ENCODE peak calls at places on chromosomes 3 and 15, in four cellular contexts. One of them, this sample, is unnamed.

GRCh38 chr3:171458056-171458856 is 1.9 kb downstream of the TNIK start:
- DNase-seq in neuronal stem cell: peak
- DNase-seq in spleen: peak
- DNase-seq in breast epithelium: no peak
- DNase-seq in this sample: no peak

GRCh38 chr3:141109761-141110160 is 58.6 kb downstream of the SPSB4 start:
- DNase-seq in neuronal stem cell: no peak
- DNase-seq in spleen: no peak
- DNase-seq in breast epithelium: no peak
- DNase-seq in this sample: no peak

GRCh38 chr15:81480645-81481053 is 106.6 kb upstream of the TMC3 start:
- DNase-seq in spleen: no peak
- DNase-seq in neuronal stem cell: peak
- DNase-seq in breast epithelium: no peak
- DNase-seq in this sample: no peak

GRCh38 chr3:148089171-148089570 is 608.5 kb upstream of the AGTR1 start:
- DNase-seq in breast epithelium: no peak
- DNase-seq in spleen: no peak
- DNase-seq in neuronal stem cell: no peak
- DNase-seq in this sample: no peak

GRCh38 chr3:110579841-110580550 is 491.6 kb upstream of the NECTIN3 start:
- DNase-seq in spleen: no peak
- DNase-seq in breast epithelium: no peak
- DNase-seq in neuronal stem cell: no peak
- DNase-seq in this sample: no peak

GRCh38 chr3:45092132-45093031 is 53.8 kb downstream of the CDCP1 start:
- DNase-seq in spleen: no peak
- DNase-seq in breast epithelium: no peak
- DNase-seq in neuronal stem cell: no peak
- DNase-seq in this sample: no peak

GRCh38 chr3:16441306-16441898 is 72.1 kb downstream of the RFTN1 start:
- DNase-seq in spleen: no peak
- DNase-seq in breast epithelium: no peak
- DNase-seq in neuronal stem cell: no peak
- DNase-seq in this sample: no peak

GRCh38 chr3:113103588-113103987 is 107.8 kb upstream of the BOC start:
- DNase-seq in neuronal stem cell: no peak
- DNase-seq in breast epithelium: no peak
- DNase-seq in spleen: no peak
- DNase-seq in this sample: no peak

GRCh38 chr3:128709506-128710210 is 16.3 kb upstream of the RAB7A start:
- DNase-seq in breast epithelium: peak
- DNase-seq in spleen: no peak
- DNase-seq in neuronal stem cell: no peak
- DNase-seq in this sample: no peak

GRCh38 chr3:177724020-177724638 is 526.8 kb upstream of the TBL1XR1 start:
- DNase-seq in neuronal stem cell: no peak
- DNase-seq in spleen: no peak
- DNase-seq in breast epithelium: peak
- DNase-seq in this sample: no peak
- H3K27ac ChIP-seq in neuronal stem cell: no peak
- H3K27ac ChIP-seq in spleen: peak
- H3K27ac ChIP-seq in breast epithelium: no peak
- H3K27ac ChIP-seq in this sample: peak

GRCh38 chr15:40097968-40098476 is 10.7 kb downstream of the BMF start:
- DNase-seq in spleen: peak
- DNase-seq in neuronal stem cell: no peak
- DNase-seq in breast epithelium: no peak
- DNase-seq in this sample: no peak

GRCh38 chr15:40095381-40096093 is 13.1 kb downstream of the BMF start:
- DNase-seq in neuronal stem cell: no peak
- DNase-seq in breast epithelium: no peak
- DNase-seq in spleen: peak
- DNase-seq in this sample: no peak

GRCh38 chr15:40098489-40099261 is 10.0 kb downstream of the BMF start:
- DNase-seq in neuronal stem cell: no peak
- DNase-seq in spleen: peak
- DNase-seq in breast epithelium: peak
- DNase-seq in this sample: peak

GRCh38 chr15:40096094-40096876 is 12.4 kb downstream of the BMF start:
- DNase-seq in spleen: peak
- DNase-seq in breast epithelium: no peak
- DNase-seq in neuronal stem cell: no peak
- DNase-seq in this sample: no peak

DNA sequence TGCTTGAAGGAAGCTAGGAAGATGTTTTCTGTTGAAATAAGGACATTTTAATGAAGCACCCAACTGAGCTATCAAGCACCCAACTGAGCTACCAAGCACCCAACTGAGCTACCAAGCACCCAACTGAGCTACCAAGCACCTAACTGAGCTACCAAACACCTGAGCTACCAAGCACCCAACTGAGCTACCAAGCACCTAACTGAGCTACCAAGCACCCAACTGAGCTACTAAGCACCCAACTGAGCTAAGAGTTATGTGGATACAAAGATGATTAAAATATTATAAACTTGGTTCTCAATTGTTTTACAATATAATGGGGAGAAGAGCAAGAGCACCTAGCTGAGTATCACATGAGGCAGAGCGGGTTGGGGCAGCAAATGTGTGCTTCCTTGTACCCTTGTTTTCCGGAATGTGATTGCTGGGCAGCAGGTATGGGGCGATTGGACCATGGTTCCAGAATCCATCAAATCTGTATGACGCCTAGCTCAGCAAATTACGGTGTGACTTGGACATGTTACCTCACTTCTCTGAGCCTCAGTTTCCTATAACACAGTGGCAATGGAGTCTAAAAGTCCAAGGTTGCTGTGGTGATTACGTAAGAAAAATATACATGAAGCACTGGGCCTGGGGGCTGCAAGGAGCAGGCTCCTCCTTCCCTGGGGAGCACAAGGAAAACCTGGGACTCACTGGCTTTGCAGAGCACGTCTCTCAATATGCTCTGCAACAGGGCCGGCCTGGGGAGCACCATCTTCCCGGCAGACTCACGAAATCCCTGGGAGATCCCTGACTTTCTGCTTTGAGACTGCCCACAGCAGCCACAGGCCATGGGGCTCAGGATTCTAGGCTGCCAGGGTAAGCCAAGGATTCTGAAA is 11.3 kb downstream of the BMF start:
- DNase-seq in breast epithelium: no peak
- DNase-seq in neuronal stem cell: no peak
- DNase-seq in spleen: no peak
- DNase-seq in this sample: no peak
- H3K27ac ChIP-seq in breast epithelium: peak
- H3K27ac ChIP-seq in neuronal stem cell: no peak
- H3K27ac ChIP-seq in spleen: peak
- H3K27ac ChIP-seq in this sample: no peak

DNA sequence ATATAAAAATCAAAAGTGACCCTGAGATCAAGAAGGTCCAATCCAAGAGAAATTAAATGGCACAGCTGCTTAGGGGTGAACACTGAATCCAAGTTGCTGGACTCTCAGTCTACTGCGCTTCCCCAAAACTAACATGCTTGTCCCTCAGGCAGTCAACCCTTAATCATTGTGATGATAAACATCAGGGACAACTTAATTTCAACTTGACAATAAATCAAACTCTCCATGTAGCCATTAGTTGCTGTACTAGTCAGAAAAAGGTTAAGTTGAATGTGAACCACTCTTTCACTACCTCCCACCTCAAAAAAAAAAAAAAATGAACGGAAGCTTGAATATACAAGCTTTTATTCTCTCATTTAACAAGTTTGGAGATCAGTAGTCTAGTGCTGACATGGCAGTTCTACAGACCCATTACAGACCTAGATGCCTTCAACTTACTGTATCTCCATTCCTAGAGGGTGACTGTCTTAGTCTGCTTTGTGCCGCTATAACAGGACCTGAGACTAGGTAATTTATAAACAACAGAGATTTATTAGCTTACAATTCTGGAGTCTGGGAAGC is 185.7 kb downstream of the FHIT start:
- DNase-seq in breast epithelium: no peak
- DNase-seq in spleen: no peak
- DNase-seq in neuronal stem cell: no peak
- DNase-seq in this sample: no peak
- H3K27ac ChIP-seq in breast epithelium: no peak
- H3K27ac ChIP-seq in spleen: no peak
- H3K27ac ChIP-seq in neuronal stem cell: no peak
- H3K27ac ChIP-seq in this sample: no peak

GRCh38 chr3:70176224-70176623 is 136.2 kb downstream of the MDFIC2 start:
- DNase-seq in spleen: no peak
- DNase-seq in breast epithelium: no peak
- DNase-seq in neuronal stem cell: no peak
- DNase-seq in this sample: no peak
- H3K27ac ChIP-seq in spleen: no peak
- H3K27ac ChIP-seq in breast epithelium: no peak
- H3K27ac ChIP-seq in neuronal stem cell: no peak
- H3K27ac ChIP-seq in this sample: no peak

GRCh38 chr3:136925425-136926190 is 32.2 kb upstream of the IL20RB start:
- DNase-seq in spleen: no peak
- DNase-seq in neuronal stem cell: no peak
- DNase-seq in breast epithelium: no peak
- DNase-seq in this sample: no peak

GRCh38 chr3:136916200-136916599 is 41.6 kb upstream of the IL20RB start:
- DNase-seq in breast epithelium: no peak
- DNase-seq in neuronal stem cell: no peak
- DNase-seq in spleen: no peak
- DNase-seq in this sample: no peak

GRCh38 chr3:136914739-136915138 is 43.0 kb upstream of the IL20RB start:
- DNase-seq in breast epithelium: no peak
- DNase-seq in spleen: no peak
- DNase-seq in neuronal stem cell: no peak
- DNase-seq in this sample: no peak

GRCh38 chr3:136920904-136921649 is 36.7 kb upstream of the IL20RB start:
- DNase-seq in neuronal stem cell: no peak
- DNase-seq in breast epithelium: no peak
- DNase-seq in spleen: no peak
- DNase-seq in this sample: no peak

DNA sequence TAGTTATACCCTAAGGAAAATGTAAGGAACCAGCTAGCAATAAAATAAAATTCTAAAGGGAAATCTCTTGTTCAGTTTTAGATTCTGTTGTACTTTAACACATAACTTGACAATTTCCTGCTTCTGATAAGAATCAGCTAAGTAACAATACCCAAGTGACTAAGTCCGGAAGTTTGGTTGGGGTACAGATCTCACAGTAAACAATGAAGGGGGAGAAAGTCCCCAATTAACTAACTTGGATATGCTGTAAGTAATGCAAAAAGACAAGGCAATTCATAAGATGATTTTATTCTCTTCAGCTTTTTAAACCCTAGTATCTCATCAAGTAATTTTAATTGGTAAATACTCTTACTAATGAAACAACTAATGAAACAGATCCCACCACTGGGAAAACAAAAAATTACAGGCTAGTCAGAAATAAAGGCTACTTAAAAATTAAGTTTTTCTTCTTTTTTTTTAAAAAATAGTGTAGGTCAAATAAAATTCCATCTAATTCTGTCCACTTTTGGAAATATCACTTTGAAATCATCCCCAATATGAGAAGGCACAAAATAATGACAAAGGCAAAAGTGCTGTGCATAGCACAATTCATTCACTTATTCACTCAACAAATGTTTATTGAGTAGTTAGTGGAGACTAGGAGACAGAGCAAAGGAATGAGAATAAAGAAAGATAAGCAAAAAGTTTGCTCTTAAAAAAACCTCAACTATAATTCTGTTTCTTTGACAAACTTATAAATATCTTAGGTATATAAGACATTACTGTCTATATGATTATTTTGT is 37.8 kb upstream of the IL20RB start:
- DNase-seq in neuronal stem cell: no peak
- DNase-seq in breast epithelium: no peak
- DNase-seq in spleen: no peak
- DNase-seq in this sample: no peak
- H3K27ac ChIP-seq in neuronal stem cell: no peak
- H3K27ac ChIP-seq in breast epithelium: no peak
- H3K27ac ChIP-seq in spleen: peak
- H3K27ac ChIP-seq in this sample: no peak

This sample was measured in substantia nigra.